ENCODE peak calls at places on chromosome 3, in five cellular contexts. N, F, Y, I and C are unnamed samples.

GRCh38 chr3:152051501-152052404 is 178.3 kb downstream of the SUCNR1 start:
- DNase-seq in N (peak; percentile 38), F (no peak), Y (no peak), I (no peak), C (no peak)

GRCh38 chr3:178277605-178278004 is 258.6 kb upstream of the KCNMB2 start:
- DNase-seq in N (peak; percentile 75), F (no peak), Y (no peak), I (no peak), C (no peak)

GRCh38 chr3:89171681-89172080 is 64.3 kb downstream of the EPHA3 start:
- DNase-seq in N (peak; percentile 6), F (no peak), Y (no peak), I (no peak), C (no peak)

GRCh38 chr3:72307438-72308105 is 522.6 kb upstream of the PROK2 start:
- DNase-seq in N (no peak), F (no peak), Y (no peak), I (no peak), C (no peak)

GRCh38 chr3:137866001-137866400 is 101.9 kb downstream of the SOX14 start:
- DNase-seq in N (no peak), F (no peak), Y (no peak), I (no peak), C (no peak)

GRCh38 chr3:122169911-122170310 is 13.6 kb upstream of the CASR start:
- DNase-seq in N (no peak), F (no peak), Y (no peak), I (no peak), C (no peak)

GRCh38 chr3:27712136-27713065 is 9.7 kb downstream of the EOMES start:
- DNase-seq in N (peak; percentile 50), F (peak; percentile 80), Y (peak; percentile 87), I (peak; percentile 75), C (peak; percentile 76)

GRCh38 chr3:50316657-50317242 is 5.8 kb downstream of the HYAL2 start:
- DNase-seq in N (peak; percentile 65), F (peak; percentile 58), Y (peak; percentile 82), I (peak; percentile 52), C (peak; percentile 92)

GRCh38 chr3:70358978-70359580 is 46.6 kb upstream of the MDFIC2 start:
- DNase-seq in N (peak; percentile 12), F (peak; percentile 7), Y (no peak), I (no peak), C (peak; percentile 19)

GRCh38 chr3:154926721-154927120 is 153.4 kb upstream of the MME start:
- DNase-seq in N (no peak), F (no peak), Y (no peak), I (no peak), C (no peak)

GRCh38 chr3:114417682-114418081 is 123.9 kb downstream of the TIGIT start:
- DNase-seq in N (no peak), F (no peak), Y (no peak), I (no peak), C (no peak)
- H3K4me1 ChIP-seq in N (peaks cover 7% of the 10 kb centered on the region), F (peaks cover 8% of the 10 kb centered on the region), Y (peaks cover 7% of the 10 kb centered on the region), I (peaks cover 5% of the 10 kb centered on the region), C (no peaks in the 10 kb centered on the region)

DNA sequence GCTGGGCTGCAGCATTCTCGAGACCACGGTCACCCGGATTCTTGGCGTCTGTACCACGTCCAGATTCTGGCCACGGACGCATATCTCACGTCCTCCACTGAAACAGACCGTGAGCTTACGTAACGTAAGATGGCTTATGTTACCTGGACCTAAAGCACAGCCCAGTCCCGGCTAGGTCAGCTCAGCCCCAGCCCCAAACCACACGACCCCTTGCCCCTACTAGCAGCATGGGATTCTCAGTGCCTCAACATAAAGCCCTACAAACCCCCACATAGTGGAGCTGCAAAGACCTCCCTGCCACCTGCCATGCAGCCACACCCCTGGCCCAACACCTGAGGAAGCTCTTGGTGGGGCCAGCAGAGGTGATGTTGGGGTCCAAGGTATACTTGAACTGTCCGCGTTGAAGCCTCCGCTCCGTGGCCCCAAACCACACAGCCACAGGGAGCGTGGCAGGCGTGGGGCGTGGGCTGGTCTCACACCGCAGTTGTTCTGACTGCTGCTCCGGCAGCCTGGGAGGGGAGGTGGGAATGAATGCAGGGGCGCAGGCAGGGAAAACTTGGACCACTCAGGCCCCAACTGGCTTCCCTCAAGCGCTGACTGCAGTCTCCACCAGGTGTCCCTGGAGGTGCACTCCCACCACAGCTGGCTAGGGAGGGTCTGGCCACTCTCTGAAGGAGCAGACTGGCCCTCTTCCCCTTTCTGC is 14.5 kb downstream of the PLXNB1 start:
- DNase-seq in N (no peak), F (no peak), Y (no peak), I (no peak), C (no peak)
- TF ChIP-seq CTCF in N (no peak), F (no peak), Y (no peak), I (no peak), C (no peak)

GRCh38 chr3:30356901-30357753 is 249.3 kb upstream of the TGFBR2 start:
- DNase-seq in N (peak; percentile 59), F (no peak), Y (no peak), I (no peak), C (no peak)
- H3K4me1 ChIP-seq in N (peaks cover 29% of the 10 kb centered on the region), F (no peaks in the 10 kb centered on the region), Y (peaks cover 14% of the 10 kb centered on the region), I (peaks cover 10% of the 10 kb centered on the region), C (peaks cover 3% of the 10 kb centered on the region)

GRCh38 chr3:157088506-157089454 is 71.2 kb downstream of the CCNL1 start:
- DNase-seq in N (peak; percentile 91), F (peak; percentile 96), Y (peak; percentile 99), I (peak; percentile 98), C (peak; percentile 97)
- TF ChIP-seq CTCF in N (no peak), F (no peak), Y (no peak), I (no peak), C (no peak)

DNA sequence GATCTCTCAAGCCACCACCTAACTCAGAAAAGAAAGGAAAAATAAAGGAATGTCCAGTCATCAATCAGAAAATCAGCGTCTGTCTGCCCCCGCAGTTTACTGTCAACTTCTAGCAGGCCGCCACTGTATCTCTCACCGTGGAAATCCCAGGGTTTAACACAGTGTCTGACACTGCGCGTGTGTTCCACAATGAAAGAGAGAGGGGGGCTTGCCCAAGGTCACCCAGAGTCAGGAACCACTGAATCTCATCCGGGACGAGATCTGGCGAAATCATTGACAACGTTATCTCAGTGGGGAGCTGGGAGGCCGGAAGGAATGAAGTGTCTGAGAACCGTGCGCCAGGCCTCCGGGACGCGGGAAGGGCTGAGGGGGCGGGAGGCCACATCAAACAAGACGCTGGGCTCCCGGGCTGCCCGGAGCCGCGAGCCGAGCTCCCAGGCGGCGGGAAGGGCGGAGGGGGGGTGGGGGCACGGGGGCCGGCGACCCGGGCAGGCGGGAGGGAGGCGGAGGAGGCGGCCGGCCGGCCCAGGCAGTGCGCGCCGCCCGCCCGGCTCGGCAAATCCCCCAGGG is 2.2 kb upstream of the HES1 start:
- DNase-seq in N (peak; percentile 72), F (peak; percentile 70), Y (no peak), I (peak; percentile 75), C (peak; percentile 57)
- H3K4me1 ChIP-seq in N (peaks cover 49% of the 10 kb centered on the region), F (peaks cover 10% of the 10 kb centered on the region), Y (peaks cover 30% of the 10 kb centered on the region), I (peaks cover 9% of the 10 kb centered on the region), C (peaks cover 6% of the 10 kb centered on the region)

DNA sequence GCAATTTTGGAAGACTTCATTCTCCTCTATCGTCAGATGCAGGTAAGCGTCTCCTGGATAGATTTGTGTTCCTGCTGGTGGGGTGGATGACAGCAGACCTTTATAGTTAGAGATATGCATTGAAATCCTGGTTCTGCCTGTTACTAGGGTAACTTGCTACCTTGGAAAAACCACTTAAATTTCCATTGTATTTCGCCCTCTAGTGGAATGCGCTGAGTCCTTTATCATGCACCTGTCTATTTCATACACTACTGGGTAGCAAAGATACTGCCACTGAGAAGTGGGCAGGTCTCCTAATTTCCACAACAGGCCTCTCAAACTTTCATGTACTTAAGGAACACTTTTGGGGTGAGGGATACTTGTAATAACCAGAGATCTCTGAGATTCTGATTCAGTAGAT is 209.5 kb upstream of the SUCLG2 start:
- DNase-seq in N (no peak), F (no peak), Y (no peak), I (no peak), C (no peak)
- TF ChIP-seq CTCF in N (peak; percentile 11), F (no peak), Y (no peak), I (no peak), C (peak; percentile 23)

DNA sequence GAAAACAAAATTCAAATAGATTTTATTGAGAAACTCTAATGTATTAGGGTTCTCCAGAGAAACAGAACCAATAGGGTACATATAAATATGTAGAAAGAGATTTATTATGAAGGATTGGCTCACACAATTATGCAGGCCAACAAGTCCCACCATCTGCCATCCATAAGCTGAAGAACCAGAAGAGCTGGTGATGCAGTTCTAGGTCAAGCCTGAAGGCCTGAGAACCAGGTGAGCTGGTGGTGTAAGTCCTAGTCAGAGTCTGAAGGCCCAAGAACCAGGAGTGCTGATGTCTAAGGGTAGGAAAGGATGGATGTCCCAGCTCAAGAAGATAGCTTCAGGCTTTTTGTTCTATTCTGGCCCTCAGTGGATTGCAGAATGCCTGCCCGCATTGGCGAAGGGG is 2.6 kb upstream of the NFKBIZ start:
- DNase-seq in N (no peak), F (no peak), Y (no peak), I (no peak), C (no peak)
- H3K4me1 ChIP-seq in N (peaks cover 10% of the 10 kb centered on the region), F (peaks cover 4% of the 10 kb centered on the region), Y (peaks cover 20% of the 10 kb centered on the region), I (no peaks in the 10 kb centered on the region), C (peaks cover 7% of the 10 kb centered on the region)